ENCODE peak calls at places on chromosomes 2 and 18, in seven cellular contexts. D is cardiac muscle cell, B is fibroblast of lung, M is BE2C, W is gastrocnemius medialis, Q is heart right ventricle, V is pancreas. E is an unnamed sample.
A peak's percentile ranks its signal among the peaks of the same experiment; 100 is the strongest.

GRCh38 chr2:212005077-212005671 is 533.4 kb downstream of the ERBB4 start:
- DNase-seq in B (peak; percentile 22), Q (peak; percentile 9), V (peak; percentile 26), D (peak; percentile 61), M (peak; percentile 68), W (no peak), E (peak; percentile 24)

GRCh38 chr2:165969227-165969626 is 15.7 kb upstream of the TTC21B start:
- DNase-seq in M (no peak), D (peak; percentile 4), W (no peak), B (no peak), V (no peak), Q (no peak), E (no peak)

GRCh38 chr2:5697554-5697953 is 5.4 kb downstream of the SOX11 start:
- DNase-seq in W (no peak), Q (no peak), M (no peak), V (no peak), D (no peak), B (no peak), E (no peak)

GRCh38 chr18:35553300-35553699 is 28.2 kb upstream of the GALNT1 start:
- DNase-seq in B (no peak), D (no peak), W (no peak), M (no peak), Q (no peak), V (no peak), E (no peak)

GRCh38 chr2:227870710-227871374 is 589 bp upstream of the DAW1 start:
- DNase-seq in V (no peak), M (no peak), D (peak; percentile 92), B (peak; percentile 98), Q (no peak), W (no peak), E (no peak)

GRCh38 chr18:49967171-49967570 is 153.8 kb upstream of the ACAA2 start:
- DNase-seq in Q (no peak), W (no peak), D (no peak), V (no peak), B (no peak), M (no peak), E (no peak)

GRCh38 chr18:54181856-54182612 is 42.4 kb downstream of the MBD2 start:
- DNase-seq in W (no peak), M (no peak), V (no peak), B (peak; percentile 18), D (peak; percentile 21), Q (no peak), E (no peak)

GRCh38 chr2:153478289-153479261 is at the start of gene RPRM:
- DNase-seq in D (peak; percentile 73), W (no peak), M (peak; percentile 64), Q (peak; percentile 73), V (peak; percentile 95), B (peak; percentile 54), E (peak; percentile 82)

GRCh38 chr2:42567389-42567788 is 1.0 kb upstream of the MTA3 start:
- DNase-seq in B (peak; percentile 78), W (no peak), D (peak; percentile 53), Q (no peak), V (no peak), M (no peak), E (no peak)

GRCh38 chr2:172972005-172972619 is 103.5 kb upstream of the MAP3K20 start:
- DNase-seq in V (peak; percentile 63), B (peak; percentile 20), M (peak; percentile 28), D (peak; percentile 55), W (no peak), Q (peak; percentile 42), E (peak; percentile 61)

GRCh38 chr2:238899386-238899785 is 51.5 kb downstream of the TWIST2 start:
- DNase-seq in V (no peak), M (no peak), D (no peak), B (no peak), Q (no peak), W (no peak), E (no peak)

GRCh38 chr2:160602073-160602472 is 108.5 kb upstream of the RBMS1 start:
- DNase-seq in D (no peak), W (no peak), B (no peak), V (no peak), M (no peak), Q (no peak), E (no peak)

GRCh38 chr2:172931923-172932520 is 143.6 kb upstream of the MAP3K20 start:
- DNase-seq in D (peak; percentile 85), V (peak; percentile 82), Q (peak; percentile 52), W (peak; percentile 28), B (peak; percentile 55), M (peak; percentile 60), E (peak; percentile 88)

GRCh38 chr2:10122500-10123280 is at the start of gene RRM2:
- DNase-seq in Q (peak; percentile 92), V (peak; percentile 93), M (peak; percentile 99), W (peak; percentile 90), B (peak; percentile 88), D (peak; percentile 92), E (peak; percentile 91)

GRCh38 chr2:1730047-1730937 is 14.0 kb downstream of the PXDN start:
- DNase-seq in D (peak; percentile 86), M (no peak), V (no peak), W (no peak), Q (peak; percentile 26), B (peak; percentile 93), E (peak; percentile 45)

GRCh38 chr2:185583058-185583816 is 155.4 kb upstream of the FSIP2 start:
- DNase-seq in Q (no peak), V (no peak), D (no peak), W (no peak), B (peak; percentile 91), M (no peak), E (no peak)

GRCh38 chr18:71942433-71942832 is 601.7 kb downstream of the CBLN2 start:
- DNase-seq in B (no peak), D (no peak), Q (no peak), W (no peak), V (no peak), M (no peak), E (no peak)

DNA sequence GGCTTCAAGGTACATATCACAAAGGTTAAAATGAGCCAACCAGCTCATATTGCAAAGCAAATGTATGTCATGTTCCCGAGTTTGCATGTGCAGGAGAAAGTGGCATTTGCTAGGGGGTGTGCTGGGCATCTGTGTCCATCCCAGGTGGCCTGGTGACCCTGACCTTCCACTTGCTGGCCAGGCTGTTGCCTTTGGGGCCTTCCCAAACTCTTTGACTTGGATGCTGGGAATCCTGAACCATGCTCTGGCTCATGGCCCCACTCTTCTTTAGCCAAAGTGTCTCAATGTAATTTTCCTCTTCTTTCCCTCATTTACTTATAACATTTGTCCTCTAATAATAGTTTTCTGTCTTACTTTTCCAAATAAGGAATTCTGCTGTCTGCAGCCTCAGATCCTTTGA is 64.2 kb downstream of the MTCL1 start:
- DNase-seq in B (no peak), W (no peak), D (no peak), V (no peak), M (no peak), Q (no peak), E (no peak)
- H3K4me1 ChIP-seq in B (no peaks in the 10 kb centered on the region), W (no peaks in the 10 kb centered on the region), D (peaks cover 24% of the 10 kb centered on the region), V (no peaks in the 10 kb centered on the region), M (peaks cover 12% of the 10 kb centered on the region), Q (no peaks in the 10 kb centered on the region), E (no peaks in the 10 kb centered on the region)

GRCh38 chr18:6729247-6730091 is at the start of gene ARHGAP28:
- DNase-seq in D (peak; percentile 96), W (peak; percentile 78), Q (peak; percentile 83), V (peak; percentile 91), M (peak; percentile 82), B (peak; percentile 96), E (peak; percentile 79)
- TF ChIP-seq CTCF in D (peak; percentile 32), W (peak; percentile 31), Q (no peak), V (no peak), M (peak; percentile 21), B (peak; percentile 14), E (no peak)

DNA sequence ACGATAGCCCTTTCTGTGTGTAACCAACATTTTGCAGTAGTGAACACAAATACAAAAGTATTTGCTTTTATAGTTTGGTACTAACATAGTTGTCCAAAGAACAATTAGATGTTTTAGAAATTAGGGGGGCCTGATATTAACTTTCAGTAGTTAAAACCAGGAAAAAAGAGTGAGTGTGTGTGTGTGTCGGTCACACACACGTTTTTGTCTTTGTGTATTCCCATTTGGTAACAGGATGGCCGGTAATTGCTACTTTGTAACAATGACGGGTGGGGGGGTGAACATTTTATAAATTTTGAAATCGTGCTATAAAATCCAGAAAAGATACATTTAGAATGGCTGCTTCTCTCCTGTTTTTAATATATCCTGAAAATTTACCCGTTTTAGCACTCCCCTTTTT is 1.5 kb downstream of the PPIG start:
- DNase-seq in V (no peak), B (peak; percentile 4), D (no peak), Q (no peak), M (no peak), W (no peak), E (no peak)
- H3K4me1 ChIP-seq in V (peaks cover 7% of the 10 kb centered on the region), B (no peaks in the 10 kb centered on the region), D (peaks cover 14% of the 10 kb centered on the region), Q (peaks cover 22% of the 10 kb centered on the region), M (no peaks in the 10 kb centered on the region), W (peaks cover 18% of the 10 kb centered on the region), E (peaks cover 17% of the 10 kb centered on the region)

GRCh38 chr2:112972423-112973086 is 5.3 kb upstream of the IL36G start:
- DNase-seq in D (no peak), W (no peak), B (no peak), Q (no peak), V (no peak), M (no peak), E (no peak)

GRCh38 chr2:112962308-112963175 is 15.3 kb upstream of the IL36G start:
- DNase-seq in W (no peak), V (no peak), M (no peak), B (no peak), Q (no peak), D (no peak), E (no peak)

DNA sequence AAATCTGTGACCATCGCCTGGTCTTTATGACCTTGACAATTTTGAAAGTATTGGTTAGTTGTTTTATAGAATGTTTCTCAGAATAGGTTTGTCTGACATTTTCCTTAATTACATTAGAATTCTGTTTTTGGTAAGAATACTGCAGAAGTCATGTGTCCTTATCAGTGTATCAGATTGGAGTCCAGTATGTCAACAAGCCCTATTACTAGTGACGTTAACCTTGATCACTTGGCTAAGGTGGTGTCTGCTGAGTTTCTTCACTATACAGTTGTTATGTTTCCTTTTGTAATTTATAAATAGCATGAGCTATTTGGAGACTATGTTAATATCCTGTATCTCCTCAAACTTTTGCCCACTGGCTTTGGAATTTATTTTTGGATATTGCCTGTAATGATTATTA is 10.8 kb upstream of the IL36G start:
- DNase-seq in V (no peak), D (no peak), M (no peak), W (no peak), Q (no peak), B (no peak), E (no peak)
- TF ChIP-seq CTCF in V (no peak), D (no peak), M (no peak), W (no peak), Q (no peak), B (no peak), E (no peak)